ENCODE peak calls at places on chromosomes 12 and 14, in four cellular contexts. One of them, this sample, is unnamed.

GRCh38 chr12:484096-484495 is 24.4 kb downstream of the B4GALNT3 start:
- DNase-seq in AG09309: no peak
- DNase-seq in heart right ventricle: no peak
- DNase-seq in psoas muscle: no peak
- DNase-seq in this sample: no peak

GRCh38 chr12:25497021-25497420 is 56.1 kb downstream of the LMNTD1 start:
- DNase-seq in AG09309: no peak
- DNase-seq in heart right ventricle: no peak
- DNase-seq in psoas muscle: no peak
- DNase-seq in this sample: no peak

GRCh38 chr14:28596336-28596735 is 170.3 kb upstream of the FOXG1 start:
- DNase-seq in AG09309: no peak
- DNase-seq in heart right ventricle: no peak
- DNase-seq in psoas muscle: no peak
- DNase-seq in this sample: no peak

GRCh38 chr12:47717443-47718193 is 7.7 kb downstream of the ENDOU start:
- DNase-seq in AG09309: peak
- DNase-seq in heart right ventricle: peak
- DNase-seq in psoas muscle: peak
- DNase-seq in this sample: no peak

GRCh38 chr12:105233045-105233905 is 2.7 kb downstream of the APPL2 start:
- DNase-seq in AG09309: no peak
- DNase-seq in heart right ventricle: no peak
- DNase-seq in psoas muscle: no peak
- DNase-seq in this sample: no peak

GRCh38 chr12:17108877-17109520 is 503.0 kb upstream of the LMO3 start:
- DNase-seq in AG09309: no peak
- DNase-seq in heart right ventricle: no peak
- DNase-seq in psoas muscle: no peak
- DNase-seq in this sample: no peak

GRCh38 chr12:130633771-130634170 is 82.3 kb downstream of the RIMBP2 start:
- DNase-seq in AG09309: no peak
- DNase-seq in heart right ventricle: no peak
- DNase-seq in psoas muscle: peak
- DNase-seq in this sample: no peak

GRCh38 chr12:27548301-27549199 is 24.5 kb downstream of the PPFIBP1 start:
- DNase-seq in AG09309: no peak
- DNase-seq in heart right ventricle: no peak
- DNase-seq in psoas muscle: no peak
- DNase-seq in this sample: no peak

GRCh38 chr14:96894966-96895365 is 97.8 kb downstream of the VRK1 start:
- DNase-seq in AG09309: no peak
- DNase-seq in heart right ventricle: no peak
- DNase-seq in psoas muscle: no peak
- DNase-seq in this sample: no peak

GRCh38 chr14:95763875-95764274 is 50.0 kb upstream of the TCL1A start:
- DNase-seq in AG09309: no peak
- DNase-seq in heart right ventricle: no peak
- DNase-seq in psoas muscle: no peak
- DNase-seq in this sample: no peak

GRCh38 chr14:39247256-39247655 is 13.5 kb downstream of the MIA2 start:
- DNase-seq in AG09309: peak
- DNase-seq in heart right ventricle: no peak
- DNase-seq in psoas muscle: no peak
- DNase-seq in this sample: no peak

GRCh38 chr12:76711241-76711640 is 52.7 kb upstream of the ZDHHC17 start:
- DNase-seq in AG09309: no peak
- DNase-seq in heart right ventricle: no peak
- DNase-seq in psoas muscle: no peak
- DNase-seq in this sample: no peak

GRCh38 chr12:101927999-101928398 is 50.6 kb downstream of the DRAM1 start:
- DNase-seq in AG09309: no peak
- DNase-seq in heart right ventricle: no peak
- DNase-seq in psoas muscle: no peak
- DNase-seq in this sample: no peak

GRCh38 chr12:29317556-29318363 is 63.2 kb downstream of the ERGIC2 start:
- DNase-seq in AG09309: no peak
- DNase-seq in heart right ventricle: peak
- DNase-seq in psoas muscle: peak
- DNase-seq in this sample: no peak

GRCh38 chr12:49667319-49668090 is 39.7 kb downstream of the FMNL3 start:
- DNase-seq in AG09309: no peak
- DNase-seq in heart right ventricle: no peak
- DNase-seq in psoas muscle: no peak
- DNase-seq in this sample: no peak

GRCh38 chr12:61531195-61531594 is 729.0 kb upstream of the USP15 start:
- DNase-seq in AG09309: no peak
- DNase-seq in heart right ventricle: no peak
- DNase-seq in psoas muscle: no peak
- DNase-seq in this sample: no peak

GRCh38 chr14:101707285-101707842 is 54.1 kb upstream of the PPP2R5C start:
- DNase-seq in AG09309: peak
- DNase-seq in heart right ventricle: no peak
- DNase-seq in psoas muscle: no peak
- DNase-seq in this sample: peak

GRCh38 chr14:85519661-85520305 is 10.2 kb upstream of the FLRT2 start:
- DNase-seq in AG09309: no peak
- DNase-seq in heart right ventricle: no peak
- DNase-seq in psoas muscle: no peak
- DNase-seq in this sample: no peak

GRCh38 chr14:85512491-85512890 is 17.5 kb upstream of the FLRT2 start:
- DNase-seq in AG09309: no peak
- DNase-seq in heart right ventricle: no peak
- DNase-seq in psoas muscle: no peak
- DNase-seq in this sample: no peak

GRCh38 chr14:85516239-85517112 is 13.5 kb upstream of the FLRT2 start:
- DNase-seq in AG09309: peak
- DNase-seq in heart right ventricle: no peak
- DNase-seq in psoas muscle: no peak
- DNase-seq in this sample: no peak

GRCh38 chr14:85514487-85514886 is 15.5 kb upstream of the FLRT2 start:
- DNase-seq in AG09309: no peak
- DNase-seq in heart right ventricle: no peak
- DNase-seq in psoas muscle: no peak
- DNase-seq in this sample: no peak

DNA sequence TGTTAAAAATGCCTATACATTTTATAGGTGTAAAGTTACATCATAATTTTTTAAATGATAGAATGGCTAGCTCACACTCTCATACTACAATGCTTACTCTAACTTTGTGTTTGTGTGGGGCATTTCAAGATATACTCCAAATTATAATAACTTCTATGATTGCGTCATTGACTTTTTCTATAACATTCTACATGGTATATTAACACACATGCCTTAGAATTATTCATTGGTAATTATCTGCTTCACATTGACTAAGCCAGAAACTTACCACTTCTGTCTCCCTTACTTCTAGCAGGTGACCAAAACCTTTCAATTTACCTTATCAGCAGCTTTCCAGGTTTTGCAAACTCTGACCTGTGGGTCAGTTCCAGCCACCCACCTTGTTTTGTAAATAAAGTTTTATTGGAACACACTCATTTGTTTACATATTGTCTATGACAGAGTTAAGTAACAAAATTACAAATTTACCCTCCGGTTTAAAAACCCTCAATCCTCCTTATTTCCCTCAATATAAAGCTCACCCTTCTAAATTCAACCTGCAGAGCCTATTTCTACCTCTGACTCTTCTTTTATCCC is 12.7 kb upstream of the FLRT2 start:
- DNase-seq in AG09309: no peak
- DNase-seq in heart right ventricle: no peak
- DNase-seq in psoas muscle: no peak
- DNase-seq in this sample: no peak
- TF ChIP-seq CTCF in AG09309: no peak
- TF ChIP-seq CTCF in heart right ventricle: no peak
- TF ChIP-seq CTCF in psoas muscle: no peak
- TF ChIP-seq CTCF in this sample: no peak

DNA sequence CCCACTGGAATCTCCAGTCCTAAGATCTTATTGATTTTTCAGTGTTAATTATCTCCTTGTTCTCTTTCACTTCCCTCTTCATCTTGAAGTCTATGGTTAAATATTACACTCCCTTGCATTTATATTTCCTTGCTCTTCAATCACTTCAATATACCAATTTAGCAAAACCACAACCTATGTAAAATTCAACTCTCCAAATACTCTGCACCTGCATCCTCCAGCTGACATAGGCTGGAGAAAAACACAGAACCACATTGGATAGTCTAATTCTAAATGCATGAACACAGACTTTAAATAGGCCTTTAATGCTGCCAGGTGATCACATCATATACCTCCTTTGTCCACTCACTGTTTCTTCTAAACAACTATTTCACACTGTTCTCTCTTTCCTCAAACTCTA is 253.8 kb upstream of the GARIN6 start:
- DNase-seq in AG09309: no peak
- DNase-seq in heart right ventricle: no peak
- DNase-seq in psoas muscle: no peak
- DNase-seq in this sample: no peak
- H3K4me3 ChIP-seq in AG09309: no peak
- H3K4me3 ChIP-seq in heart right ventricle: no peak
- H3K4me3 ChIP-seq in psoas muscle: no peak
- H3K4me3 ChIP-seq in this sample: no peak

DNA sequence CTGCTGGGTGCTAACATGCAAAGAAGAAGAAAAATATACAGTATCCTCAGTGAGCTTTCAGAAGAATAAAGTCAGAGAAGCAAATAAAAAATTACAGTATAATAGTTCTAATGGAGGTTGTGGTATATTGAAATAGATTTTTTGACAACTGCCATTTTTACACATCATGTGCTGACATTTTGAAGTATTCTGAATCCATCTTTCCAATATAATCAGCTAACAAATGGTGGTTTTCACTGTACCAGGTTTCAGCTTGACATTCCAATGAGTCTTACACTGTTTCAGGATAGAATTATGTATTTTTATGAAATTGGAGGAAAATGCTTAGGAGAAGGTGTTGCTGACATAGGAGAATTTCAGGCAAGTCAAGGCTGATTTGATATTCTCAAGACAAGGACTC is 26.3 kb upstream of the TBC1D30 start:
- DNase-seq in AG09309: no peak
- DNase-seq in heart right ventricle: no peak
- DNase-seq in psoas muscle: no peak
- DNase-seq in this sample: no peak
- TF ChIP-seq CTCF in AG09309: no peak
- TF ChIP-seq CTCF in heart right ventricle: no peak
- TF ChIP-seq CTCF in psoas muscle: no peak
- TF ChIP-seq CTCF in this sample: no peak

GRCh38 chr12:82186282-82186681 is 171.9 kb downstream of the CCDC59 start:
- DNase-seq in AG09309: no peak
- DNase-seq in heart right ventricle: no peak
- DNase-seq in psoas muscle: no peak
- DNase-seq in this sample: no peak
- H3K4me3 ChIP-seq in AG09309: no peak
- H3K4me3 ChIP-seq in heart right ventricle: no peak
- H3K4me3 ChIP-seq in psoas muscle: no peak
- H3K4me3 ChIP-seq in this sample: no peak

GRCh38 chr12:40336573-40337199 is 111.9 kb downstream of the LRRK2 start:
- DNase-seq in AG09309: no peak
- DNase-seq in heart right ventricle: no peak
- DNase-seq in psoas muscle: no peak
- DNase-seq in this sample: no peak
- TF ChIP-seq CTCF in AG09309: peak
- TF ChIP-seq CTCF in heart right ventricle: peak
- TF ChIP-seq CTCF in psoas muscle: peak
- TF ChIP-seq CTCF in this sample: peak

DNA sequence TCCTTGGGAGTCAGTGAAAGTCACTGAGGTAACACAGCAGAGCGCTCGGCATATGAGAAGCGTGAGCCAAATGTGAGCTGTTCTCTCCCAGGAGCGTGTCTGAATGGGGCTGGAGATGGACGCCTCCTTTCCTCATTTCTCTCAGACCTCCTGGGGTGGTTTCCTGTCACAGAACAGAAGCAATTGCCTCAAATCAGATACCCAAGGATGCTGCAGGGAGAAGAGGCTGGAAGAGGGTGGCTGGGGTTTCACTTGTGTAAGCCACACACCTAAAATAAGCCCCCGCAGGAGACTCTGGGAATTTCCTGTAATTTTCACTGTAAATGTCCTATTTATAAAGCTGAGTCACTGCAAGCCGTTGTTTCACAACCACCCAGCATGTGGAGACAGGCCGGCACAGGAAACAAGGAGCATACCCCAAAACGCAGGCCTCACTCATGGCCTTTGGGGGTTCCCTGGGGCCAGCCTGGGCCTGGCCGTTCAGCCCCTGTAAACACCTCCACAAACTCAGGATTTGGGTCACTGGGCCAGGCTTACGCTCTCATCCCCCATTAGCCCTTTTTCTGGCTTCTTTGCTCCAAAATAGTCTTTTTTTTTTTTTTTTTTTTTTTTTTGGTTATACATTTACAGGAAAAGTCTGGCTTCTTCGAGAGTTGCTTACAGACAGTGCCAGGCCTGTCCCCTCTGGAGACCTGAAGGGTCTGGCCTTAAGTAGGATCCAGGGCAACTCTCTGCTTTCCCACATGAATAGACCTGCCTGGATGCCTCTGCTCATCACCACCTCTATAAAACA is 55.3 kb downstream of the VCPKMT start:
- DNase-seq in AG09309: peak
- DNase-seq in heart right ventricle: no peak
- DNase-seq in psoas muscle: peak
- DNase-seq in this sample: peak
- H3K4me3 ChIP-seq in AG09309: peak
- H3K4me3 ChIP-seq in heart right ventricle: no peak
- H3K4me3 ChIP-seq in psoas muscle: no peak
- H3K4me3 ChIP-seq in this sample: no peak

DNA sequence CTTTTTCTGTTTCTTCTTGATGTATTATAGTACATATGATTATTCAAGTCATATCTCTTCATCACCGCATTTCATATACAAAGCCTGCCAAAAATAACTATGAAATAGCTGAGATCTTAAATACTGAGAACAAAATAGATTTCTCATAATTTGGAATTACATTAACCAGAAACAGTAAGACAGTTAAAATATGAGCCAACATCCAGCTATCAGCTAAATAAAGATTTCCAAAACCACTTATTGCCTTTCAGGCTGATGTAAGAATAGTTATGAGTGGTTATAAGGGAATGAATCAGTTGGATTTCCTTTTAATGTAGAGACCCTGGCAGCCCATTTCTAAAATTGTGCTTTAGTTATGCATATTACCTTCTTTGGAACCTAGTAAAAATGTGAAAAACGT is 47.4 kb downstream of the TMEM117 start:
- DNase-seq in AG09309: peak
- DNase-seq in heart right ventricle: no peak
- DNase-seq in psoas muscle: no peak
- DNase-seq in this sample: no peak
- TF ChIP-seq CTCF in AG09309: no peak
- TF ChIP-seq CTCF in heart right ventricle: no peak
- TF ChIP-seq CTCF in psoas muscle: no peak
- TF ChIP-seq CTCF in this sample: no peak

GRCh38 chr12:74539765-74540526 is 2.3 kb downstream of the ATXN7L3B start:
- DNase-seq in AG09309: no peak
- DNase-seq in heart right ventricle: no peak
- DNase-seq in psoas muscle: no peak
- DNase-seq in this sample: no peak
- H3K4me3 ChIP-seq in AG09309: peak
- H3K4me3 ChIP-seq in heart right ventricle: peak
- H3K4me3 ChIP-seq in psoas muscle: peak
- H3K4me3 ChIP-seq in this sample: peak

This sample was measured in GM06990.